ENCODE peak calls at places on chromosome 1, in six cellular contexts. One of them, this sample, is unnamed.

GRCh38 chr1:210980082-210980481 is 153.9 kb downstream of the KCNH1 start:
- DNase-seq in uterus: no peak
- DNase-seq in GM23338: no peak
- DNase-seq in thoracic aorta: no peak
- DNase-seq in PC-3: no peak
- DNase-seq in mesendoderm: no peak
- DNase-seq in this sample: no peak

GRCh38 chr1:152043870-152044269 is 7.1 kb upstream of the S100A11 start:
- DNase-seq in thoracic aorta: no peak
- DNase-seq in GM23338: peak; percentile 75
- DNase-seq in PC-3: no peak
- DNase-seq in mesendoderm: peak; percentile 39
- DNase-seq in uterus: no peak
- DNase-seq in this sample: no peak

GRCh38 chr1:68229927-68230812 is 2.2 kb downstream of the WLS start:
- DNase-seq in uterus: no peak
- DNase-seq in mesendoderm: peak; percentile 59
- DNase-seq in thoracic aorta: no peak
- DNase-seq in GM23338: peak; percentile 38
- DNase-seq in PC-3: no peak
- DNase-seq in this sample: no peak

GRCh38 chr1:193333166-193333565 is 146.8 kb upstream of the B3GALT2 start:
- DNase-seq in mesendoderm: no peak
- DNase-seq in thoracic aorta: no peak
- DNase-seq in PC-3: no peak
- DNase-seq in GM23338: no peak
- DNase-seq in uterus: no peak
- DNase-seq in this sample: no peak

GRCh38 chr1:1264868-1265272 is 8.8 kb downstream of the UBE2J2 start:
- DNase-seq in PC-3: peak; percentile 100
- DNase-seq in uterus: no peak
- DNase-seq in thoracic aorta: no peak
- DNase-seq in mesendoderm: peak; percentile 65
- DNase-seq in GM23338: peak; percentile 84
- DNase-seq in this sample: peak; percentile 52

GRCh38 chr1:85560305-85560704 is 20.3 kb upstream of the CCN1 start:
- DNase-seq in thoracic aorta: no peak
- DNase-seq in PC-3: no peak
- DNase-seq in uterus: no peak
- DNase-seq in mesendoderm: no peak
- DNase-seq in GM23338: no peak
- DNase-seq in this sample: no peak

GRCh38 chr1:247110627-247111258 is 6.6 kb upstream of the ZNF669 start:
- DNase-seq in mesendoderm: no peak
- DNase-seq in uterus: no peak
- DNase-seq in GM23338: peak; percentile 58
- DNase-seq in PC-3: peak; percentile 56
- DNase-seq in thoracic aorta: no peak
- DNase-seq in this sample: peak; percentile 29

GRCh38 chr1:40032240-40032891 is 8.2 kb upstream of the CAP1 start:
- DNase-seq in PC-3: peak; percentile 71
- DNase-seq in GM23338: peak; percentile 70
- DNase-seq in uterus: peak; percentile 26
- DNase-seq in thoracic aorta: no peak
- DNase-seq in mesendoderm: peak; percentile 56
- DNase-seq in this sample: peak; percentile 76

GRCh38 chr1:180415985-180416633 is 86.3 kb downstream of the ACBD6 start:
- DNase-seq in thoracic aorta: no peak
- DNase-seq in GM23338: peak; percentile 66
- DNase-seq in PC-3: peak; percentile 53
- DNase-seq in uterus: no peak
- DNase-seq in mesendoderm: peak; percentile 54
- DNase-seq in this sample: peak; percentile 67

GRCh38 chr1:153099646-153100045 is 5.3 kb upstream of the SPRR2E start:
- DNase-seq in GM23338: no peak
- DNase-seq in mesendoderm: no peak
- DNase-seq in PC-3: peak; percentile 23
- DNase-seq in uterus: no peak
- DNase-seq in thoracic aorta: no peak
- DNase-seq in this sample: no peak

GRCh38 chr1:98086796-98087195 is 166.0 kb upstream of the DPYD start:
- DNase-seq in thoracic aorta: no peak
- DNase-seq in GM23338: peak; percentile 54
- DNase-seq in PC-3: peak; percentile 97
- DNase-seq in uterus: no peak
- DNase-seq in mesendoderm: peak; percentile 97
- DNase-seq in this sample: peak; percentile 39

GRCh38 chr1:67696708-67697107 is 11.7 kb downstream of the GADD45A start:
- DNase-seq in GM23338: no peak
- DNase-seq in mesendoderm: no peak
- DNase-seq in thoracic aorta: no peak
- DNase-seq in PC-3: no peak
- DNase-seq in uterus: no peak
- DNase-seq in this sample: no peak

GRCh38 chr1:41474490-41475271 is 9.8 kb downstream of the EDN2 start:
- DNase-seq in uterus: peak; percentile 73
- DNase-seq in thoracic aorta: no peak
- DNase-seq in mesendoderm: peak; percentile 53
- DNase-seq in PC-3: no peak
- DNase-seq in GM23338: peak; percentile 28
- DNase-seq in this sample: peak; percentile 90

GRCh38 chr1:184156521-184157395 is 105.2 kb downstream of the TSEN15 start:
- DNase-seq in GM23338: peak; percentile 14
- DNase-seq in thoracic aorta: no peak
- DNase-seq in PC-3: no peak
- DNase-seq in uterus: no peak
- DNase-seq in mesendoderm: peak; percentile 77
- DNase-seq in this sample: no peak

GRCh38 chr1:153945131-153945794 is 1.3 kb downstream of the DENND4B start:
- DNase-seq in PC-3: no peak
- DNase-seq in thoracic aorta: no peak
- DNase-seq in mesendoderm: no peak
- DNase-seq in uterus: no peak
- DNase-seq in GM23338: peak; percentile 37
- DNase-seq in this sample: peak; percentile 24

GRCh38 chr1:32702599-32703478 is at the start of gene SYNC:
- DNase-seq in GM23338: peak; percentile 51
- DNase-seq in mesendoderm: no peak
- DNase-seq in uterus: peak; percentile 77
- DNase-seq in PC-3: peak; percentile 61
- DNase-seq in thoracic aorta: peak; percentile 38
- DNase-seq in this sample: peak; percentile 82

GRCh38 chr1:2523891-2524609 is 2.3 kb downstream of the PANK4 start:
- DNase-seq in uterus: no peak
- DNase-seq in GM23338: no peak
- DNase-seq in mesendoderm: no peak
- DNase-seq in PC-3: no peak
- DNase-seq in thoracic aorta: no peak
- DNase-seq in this sample: no peak

GRCh38 chr1:66876664-66877063 is 48.0 kb downstream of the DNAI4 start:
- DNase-seq in PC-3: no peak
- DNase-seq in thoracic aorta: no peak
- DNase-seq in GM23338: peak; percentile 11
- DNase-seq in uterus: no peak
- DNase-seq in mesendoderm: peak; percentile 41
- DNase-seq in this sample: no peak

GRCh38 chr1:213982814-213983588 is 4.8 kb upstream of the PROX1 start:
- DNase-seq in PC-3: no peak
- DNase-seq in mesendoderm: peak; percentile 84
- DNase-seq in GM23338: peak; percentile 84
- DNase-seq in uterus: no peak
- DNase-seq in thoracic aorta: no peak
- DNase-seq in this sample: peak; percentile 42

GRCh38 chr1:41318135-41318534 is 43.1 kb upstream of the FOXO6 start:
- DNase-seq in PC-3: no peak
- DNase-seq in uterus: no peak
- DNase-seq in mesendoderm: no peak
- DNase-seq in thoracic aorta: no peak
- DNase-seq in GM23338: no peak
- DNase-seq in this sample: no peak

GRCh38 chr1:57623039-57623790 is 199.4 kb upstream of the DAB1 start:
- DNase-seq in GM23338: peak; percentile 58
- DNase-seq in mesendoderm: peak; percentile 95
- DNase-seq in uterus: no peak
- DNase-seq in thoracic aorta: no peak
- DNase-seq in PC-3: no peak
- DNase-seq in this sample: peak; percentile 43

GRCh38 chr1:244255426-244255965 is 196.2 kb downstream of the ADSS2 start:
- DNase-seq in uterus: no peak
- DNase-seq in GM23338: no peak
- DNase-seq in mesendoderm: no peak
- DNase-seq in PC-3: no peak
- DNase-seq in thoracic aorta: no peak
- DNase-seq in this sample: no peak

GRCh38 chr1:244256086-244256485 is 195.6 kb downstream of the ADSS2 start:
- DNase-seq in uterus: no peak
- DNase-seq in mesendoderm: no peak
- DNase-seq in GM23338: peak; percentile 8
- DNase-seq in thoracic aorta: no peak
- DNase-seq in PC-3: no peak
- DNase-seq in this sample: no peak

DNA sequence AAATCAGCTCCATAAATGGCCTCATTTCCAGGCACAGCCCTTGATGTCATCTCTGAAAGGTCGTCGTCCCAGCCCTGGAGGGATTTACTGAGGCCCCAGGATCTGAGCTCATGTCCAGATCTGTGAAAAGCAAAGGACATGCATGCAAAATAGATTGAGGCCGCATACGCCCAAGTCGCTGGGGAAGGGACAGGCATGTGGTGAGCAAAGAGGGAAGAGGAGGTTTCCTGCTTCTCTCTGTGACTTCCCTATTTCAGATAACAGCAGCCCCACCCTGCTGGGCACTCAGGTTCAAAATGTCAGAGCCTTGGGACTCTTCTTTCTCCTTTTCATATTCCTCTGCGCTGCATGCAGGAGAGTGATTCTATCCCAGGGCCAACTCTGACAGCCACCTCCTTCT is 197.2 kb downstream of the ADSS2 start:
- DNase-seq in thoracic aorta: no peak
- DNase-seq in uterus: no peak
- DNase-seq in GM23338: no peak
- DNase-seq in mesendoderm: no peak
- DNase-seq in PC-3: no peak
- DNase-seq in this sample: no peak
- H3K4me1 ChIP-seq in thoracic aorta: no peaks in the 10 kb centered on the region
- H3K4me1 ChIP-seq in uterus: no peaks in the 10 kb centered on the region
- H3K4me1 ChIP-seq in GM23338: no peaks in the 10 kb centered on the region
- H3K4me1 ChIP-seq in mesendoderm: no peaks in the 10 kb centered on the region
- H3K4me1 ChIP-seq in PC-3: no peaks in the 10 kb centered on the region
- H3K4me1 ChIP-seq in this sample: no peaks in the 10 kb centered on the region

DNA sequence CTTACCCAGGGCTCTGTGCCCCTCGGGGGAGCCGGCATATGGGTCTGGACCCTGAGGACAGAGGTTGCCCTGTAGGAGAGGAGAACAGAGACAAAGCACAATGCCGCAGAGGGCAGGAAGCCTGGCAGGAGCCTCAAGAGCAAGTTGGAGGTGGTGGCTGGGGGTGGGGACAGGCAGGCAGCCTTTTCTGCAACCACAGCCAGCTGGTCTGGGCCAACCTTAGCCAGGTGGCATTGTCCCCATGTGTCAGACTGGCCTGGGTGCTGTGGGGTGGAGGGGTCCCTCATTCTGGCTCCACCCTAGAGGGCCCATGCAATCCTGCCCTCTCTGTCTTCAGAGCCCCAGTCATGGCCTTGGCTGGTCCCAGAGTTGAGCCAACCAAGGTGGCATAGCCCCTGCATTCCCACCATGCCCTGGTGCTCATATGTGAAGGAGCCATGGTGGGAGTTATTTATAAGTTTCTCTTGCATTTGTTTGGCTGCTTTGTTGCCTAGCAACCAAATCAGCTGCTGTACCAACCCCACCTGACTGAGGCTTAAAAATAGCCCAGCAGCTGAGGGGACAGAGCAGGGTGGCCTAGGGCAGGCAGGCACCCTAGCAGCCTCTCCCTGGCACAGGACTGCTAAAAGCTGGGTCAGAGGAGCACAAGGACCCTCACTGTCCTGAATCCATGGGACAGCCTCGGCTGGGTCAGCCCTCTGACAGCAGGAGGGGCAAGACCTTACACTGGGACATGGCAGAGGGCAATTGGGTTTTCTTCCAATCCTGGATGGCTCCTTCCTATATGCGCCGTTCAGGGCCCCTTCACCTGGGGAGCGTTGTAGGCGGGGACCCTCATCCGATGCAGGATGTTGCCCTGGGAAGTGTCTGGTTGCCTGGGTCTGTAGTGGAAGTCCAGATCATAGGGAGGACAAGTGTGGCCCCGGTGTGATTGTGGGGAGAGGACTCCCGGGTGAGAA is 19.5 kb downstream of the MAP7D1 start:
- DNase-seq in thoracic aorta: no peak
- DNase-seq in GM23338: peak; percentile 58
- DNase-seq in PC-3: no peak
- DNase-seq in uterus: no peak
- DNase-seq in mesendoderm: peak; percentile 88
- DNase-seq in this sample: peak; percentile 74
- H3K27ac ChIP-seq in thoracic aorta: peak overlapping the region; percentile 64
- H3K27ac ChIP-seq in GM23338: no peak overlapping the region
- H3K27ac ChIP-seq in PC-3: no peak overlapping the region
- H3K27ac ChIP-seq in uterus: peak overlapping the region; percentile 43
- H3K27ac ChIP-seq in mesendoderm: no peak overlapping the region
- H3K27ac ChIP-seq in this sample: no peak overlapping the region

DNA sequence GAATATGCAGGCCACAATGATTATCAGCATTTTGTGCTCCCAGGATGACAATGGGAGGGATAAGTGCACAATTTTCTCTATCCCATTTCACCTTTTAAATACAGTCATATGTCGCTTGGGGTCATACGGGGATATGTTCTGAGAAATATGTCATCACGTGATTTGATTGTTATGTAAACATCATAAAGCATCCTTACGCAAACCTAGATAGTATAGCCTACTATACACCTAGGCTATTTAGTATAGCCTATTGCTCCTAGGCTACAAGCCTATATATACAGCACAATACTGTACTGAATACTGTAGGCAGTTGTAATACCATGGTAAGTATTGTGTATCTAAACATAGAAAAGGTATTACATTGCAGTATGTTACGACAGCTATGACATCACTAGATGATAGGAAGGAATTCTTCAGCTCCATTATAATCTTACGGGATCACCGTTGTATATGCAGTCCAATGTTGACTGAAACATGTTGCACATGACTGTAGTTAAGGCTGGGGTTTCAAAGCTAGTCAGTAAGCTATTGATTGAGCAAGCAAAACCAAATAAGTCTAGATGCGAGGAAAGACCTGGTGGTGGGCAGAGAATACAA is 18.9 kb downstream of the RUSC1 start:
- DNase-seq in thoracic aorta: no peak
- DNase-seq in GM23338: no peak
- DNase-seq in PC-3: no peak
- DNase-seq in uterus: no peak
- DNase-seq in mesendoderm: no peak
- DNase-seq in this sample: no peak
- H3K4me1 ChIP-seq in thoracic aorta: no peaks in the 10 kb centered on the region
- H3K4me1 ChIP-seq in GM23338: no peaks in the 10 kb centered on the region
- H3K4me1 ChIP-seq in PC-3: no peaks in the 10 kb centered on the region
- H3K4me1 ChIP-seq in uterus: no peaks in the 10 kb centered on the region
- H3K4me1 ChIP-seq in mesendoderm: no peaks in the 10 kb centered on the region
- H3K4me1 ChIP-seq in this sample: no peaks in the 10 kb centered on the region

DNA sequence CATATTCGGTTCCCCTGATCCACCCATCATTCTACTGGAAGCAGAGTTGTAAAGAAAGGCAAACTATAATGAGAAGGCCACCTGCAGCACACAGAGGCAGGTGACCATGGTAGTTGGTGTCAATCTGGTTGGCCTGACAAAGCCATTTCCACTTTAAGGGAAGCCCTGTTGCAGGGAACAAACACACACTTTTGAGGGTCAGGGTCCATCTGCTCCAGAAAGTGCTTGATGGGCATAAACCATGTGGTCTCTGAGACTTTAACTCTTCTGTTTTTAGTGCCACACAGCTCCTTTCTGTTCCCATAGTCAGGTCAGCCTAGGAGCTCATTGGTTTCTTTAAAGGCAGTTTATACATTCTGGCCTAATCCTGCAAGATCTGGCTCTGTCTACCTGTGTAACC is 17.5 kb upstream of the BOLA1 start:
- DNase-seq in uterus: no peak
- DNase-seq in mesendoderm: no peak
- DNase-seq in GM23338: no peak
- DNase-seq in PC-3: no peak
- DNase-seq in thoracic aorta: no peak
- DNase-seq in this sample: no peak
- H3K27ac ChIP-seq in uterus: no peak overlapping the region
- H3K27ac ChIP-seq in mesendoderm: no peak overlapping the region
- H3K27ac ChIP-seq in GM23338: no peak overlapping the region
- H3K27ac ChIP-seq in PC-3: no peak overlapping the region
- H3K27ac ChIP-seq in thoracic aorta: no peak overlapping the region
- H3K27ac ChIP-seq in this sample: no peak overlapping the region